ENCODE peak calls at places on chromosomes 6 and 20, in ten cellular contexts. L, Z, Q, S, E, C, Y, U, B and F are unnamed samples.

GRCh38 chr20:49676581-49677291 is 36.9 kb downstream of the B4GALT5 start:
- DNase-seq in Z (no peak), Q (peak), E (peak), L (peak), C (no peak), U (no peak), B (no peak), S (peak), Y (no peak), F (no peak)

GRCh38 chr6:89161326-89162046 is 15.6 kb downstream of the PM20D2 start:
- DNase-seq in C (no peak), U (no peak), Z (no peak), Q (no peak), S (no peak), Y (no peak), B (no peak), L (no peak), E (no peak), F (no peak)

GRCh38 chr6:142761756-142762155 is 183.2 kb downstream of the HIVEP2 start:
- DNase-seq in Z (no peak), L (no peak), S (no peak), U (no peak), B (no peak), E (no peak), Q (no peak), Y (no peak), C (no peak), F (no peak)

GRCh38 chr20:58640446-58640845 is 10.6 kb upstream of the STX16 start:
- DNase-seq in E (no peak), U (no peak), Y (no peak), B (no peak), S (no peak), Z (no peak), L (no peak), Q (no peak), C (no peak), F (peak)

GRCh38 chr6:79586548-79586947 is 44.6 kb upstream of the SH3BGRL2 start:
- DNase-seq in Y (no peak), L (peak), C (no peak), E (peak), Z (no peak), S (no peak), U (peak), B (no peak), Q (no peak), F (no peak)

GRCh38 chr20:44083220-44083933 is 103.6 kb downstream of the JPH2 start:
- DNase-seq in C (no peak), S (no peak), Y (no peak), L (no peak), E (no peak), Q (no peak), B (no peak), Z (no peak), U (peak), F (no peak)

GRCh38 chr20:43893930-43894329 is 20.7 kb upstream of the TOX2 start:
- DNase-seq in U (no peak), Z (no peak), B (no peak), C (no peak), E (no peak), L (no peak), S (no peak), Q (no peak), Y (no peak), F (no peak)

GRCh38 chr6:45746046-45746445 is 269.6 kb downstream of the CLIC5 start:
- DNase-seq in C (no peak), Z (no peak), B (no peak), S (no peak), E (no peak), Q (no peak), U (no peak), Y (no peak), L (no peak), F (no peak)

GRCh38 chr6:125558451-125558850 is 191.0 kb upstream of the HEY2 start:
- DNase-seq in U (no peak), L (no peak), Z (no peak), B (no peak), Y (no peak), S (no peak), C (no peak), E (no peak), Q (no peak), F (no peak)

GRCh38 chr20:19929749-19930148 is 87.4 kb upstream of the NAA20 start:
- DNase-seq in L (no peak), E (no peak), Y (no peak), S (no peak), B (no peak), Q (no peak), C (no peak), U (no peak), Z (no peak), F (no peak)

GRCh38 chr6:142380626-142381025 is 78.8 kb downstream of the ADGRG6 start:
- DNase-seq in B (no peak), E (no peak), Q (no peak), Z (no peak), U (no peak), C (no peak), Y (no peak), S (no peak), L (peak), F (no peak)

GRCh38 chr20:61743606-61744005 is 322.1 kb downstream of the TAF4 start:
- DNase-seq in Z (no peak), S (no peak), C (no peak), U (no peak), B (no peak), E (no peak), Y (no peak), Q (no peak), L (no peak), F (no peak)

GRCh38 chr6:157317129-157317814 is 6.0 kb downstream of the TMEM242 start:
- DNase-seq in U (no peak), B (peak), S (peak), Q (peak), E (peak), Y (no peak), C (peak), Z (peak), L (peak), F (peak)

GRCh38 chr6:146890644-146891434 is 292.1 kb downstream of the ADGB start:
- DNase-seq in B (no peak), U (no peak), S (no peak), L (no peak), Q (no peak), Y (no peak), Z (no peak), C (no peak), E (no peak), F (no peak)

GRCh38 chr20:32522775-32523612 is 62.1 kb downstream of the NOL4L start:
- DNase-seq in U (peak), C (no peak), Q (no peak), Y (no peak), Z (no peak), E (peak), S (no peak), B (no peak), L (no peak), F (no peak)

GRCh38 chr6:125155344-125155743 is 1.8 kb downstream of the TPD52L1 start:
- DNase-seq in B (no peak), U (no peak), Z (no peak), C (no peak), L (no peak), Y (no peak), S (no peak), Q (no peak), E (no peak), F (no peak)

DNA sequence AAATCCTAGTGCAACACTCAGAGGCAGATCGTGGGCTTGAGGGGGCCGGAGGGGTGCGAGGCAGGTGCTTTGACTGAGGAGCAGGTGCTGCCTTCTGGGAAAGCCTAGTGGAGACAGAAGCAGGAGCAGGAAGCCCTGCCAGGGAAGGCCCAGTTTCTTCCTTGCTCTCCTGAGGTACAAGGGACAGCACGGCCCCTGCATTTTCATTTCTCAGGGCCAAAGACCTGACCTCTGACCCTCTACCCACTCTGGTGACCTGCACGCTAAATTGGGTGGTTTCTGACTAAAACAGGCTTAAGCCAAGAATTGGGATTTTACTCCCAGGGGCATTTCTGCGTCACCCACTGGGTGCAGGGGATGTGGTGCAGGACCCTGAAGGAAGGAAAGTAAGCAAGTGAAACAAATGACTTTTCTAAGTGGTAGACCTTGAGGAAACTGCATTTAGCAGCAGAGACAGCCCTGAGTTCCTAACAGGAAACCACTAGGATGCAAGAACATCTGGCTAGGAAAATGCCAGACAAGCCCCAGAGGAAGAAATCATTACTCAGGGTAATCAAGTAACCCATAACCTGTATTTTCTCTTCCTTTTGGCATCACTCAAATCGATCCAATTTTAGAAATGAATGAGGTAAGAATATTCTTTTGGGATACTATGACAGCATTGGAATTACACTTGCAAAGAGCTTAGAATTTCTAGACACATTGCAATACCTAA is 141.7 kb downstream of the CD164 start:
- DNase-seq in Y (no peak), L (no peak), U (no peak), S (no peak), C (no peak), Z (no peak), E (no peak), Q (no peak), B (no peak), F (no peak)
- TF ChIP-seq EP300 in Y (no peak), L (no peak), U (no peak), S (no peak), C (no peak), Z (no peak), E (no peak), Q (no peak), B (no peak), F (no peak)

DNA sequence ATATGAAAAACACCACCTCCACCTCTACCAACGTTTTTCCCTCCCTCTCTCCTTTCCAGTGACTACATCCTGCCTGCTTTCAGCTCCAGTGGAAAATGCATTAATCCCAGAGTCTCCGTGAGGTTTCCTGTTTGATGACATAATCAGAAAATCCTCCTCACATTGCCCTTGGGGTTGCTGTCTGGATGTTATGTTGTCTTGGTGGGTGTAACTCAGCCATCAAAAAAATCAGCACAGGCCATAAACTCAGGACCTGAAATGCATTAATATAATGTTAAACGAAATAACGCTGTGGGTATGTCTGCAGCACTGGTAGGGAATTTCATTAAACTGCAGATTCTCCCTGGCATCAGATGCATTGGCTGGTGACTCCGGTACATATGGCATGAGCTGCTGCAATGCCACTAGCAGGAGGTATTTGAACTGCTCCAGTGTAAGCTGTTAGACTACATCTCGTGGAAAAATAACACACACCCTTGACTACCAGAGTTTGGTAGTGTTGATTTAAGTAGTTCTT is 297.8 kb downstream of the PRL start:
- DNase-seq in E (no peak), S (no peak), Y (no peak), C (no peak), Z (no peak), U (peak), Q (no peak), L (no peak), B (no peak), F (no peak)
- TF ChIP-seq EP300 in E (no peak), S (no peak), Y (no peak), C (no peak), Z (no peak), U (peak), Q (no peak), L (no peak), B (no peak), F (no peak)

DNA sequence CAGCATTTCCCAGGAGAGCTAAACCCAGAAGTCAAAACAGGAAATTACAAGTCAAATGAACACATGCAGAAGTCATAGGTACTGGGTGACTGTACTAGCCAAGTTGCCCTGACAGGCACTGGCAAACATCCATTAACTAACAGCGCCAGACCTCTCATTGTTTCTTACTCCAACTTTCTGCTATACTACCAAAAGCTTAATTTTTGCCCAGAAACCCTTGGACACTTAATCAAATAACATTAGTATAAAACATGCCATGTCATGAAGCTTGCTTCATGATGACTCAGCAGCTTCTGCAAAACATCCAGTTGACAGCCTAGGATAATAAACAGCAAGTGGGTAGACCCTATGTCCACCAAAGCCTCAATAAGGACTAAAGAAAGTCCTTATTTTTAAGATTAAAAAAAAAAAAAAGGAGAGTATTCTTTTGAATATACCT is 3.5 kb downstream of the NUP153 start:
- DNase-seq in C (no peak), S (no peak), B (no peak), E (peak), U (no peak), Z (no peak), Q (no peak), L (peak), Y (no peak), F (no peak)
- TF ChIP-seq EP300 in C (no peak), S (no peak), B (no peak), E (no peak), U (peak), Z (no peak), Q (no peak), L (no peak), Y (no peak), F (no peak)

GRCh38 chr6:154974485-154975149 is 20.5 kb upstream of the TIAM2 start:
- DNase-seq in B (no peak), L (no peak), Z (no peak), U (no peak), S (no peak), C (no peak), Y (peak), Q (no peak), E (no peak), F (no peak)
- TF ChIP-seq EP300 in B (no peak), L (no peak), Z (no peak), U (no peak), S (no peak), C (no peak), Y (no peak), Q (no peak), E (no peak), F (no peak)

GRCh38 chr6:99132026-99132425 is 184.3 kb upstream of the FBXL4 start:
- DNase-seq in Q (no peak), S (no peak), C (no peak), U (no peak), B (no peak), Y (no peak), L (no peak), Z (no peak), E (no peak), F (no peak)
- TF ChIP-seq EP300 in Q (no peak), S (no peak), C (no peak), U (no peak), B (no peak), Y (no peak), L (no peak), Z (no peak), E (no peak), F (no peak)

GRCh38 chr6:37603284-37603683 is 94.4 kb downstream of the MDGA1 start:
- DNase-seq in S (no peak), C (no peak), Y (no peak), E (no peak), Q (no peak), U (no peak), B (no peak), Z (no peak), L (no peak), F (no peak)

GRCh38 chr6:37611516-37611915 is 86.2 kb downstream of the MDGA1 start:
- DNase-seq in U (no peak), Z (no peak), L (no peak), E (no peak), S (no peak), C (no peak), Y (no peak), B (no peak), Q (no peak), F (no peak)

GRCh38 chr6:37608587-37608986 is 89.1 kb downstream of the MDGA1 start:
- DNase-seq in Q (no peak), U (no peak), B (no peak), S (no peak), L (no peak), Y (no peak), Z (no peak), E (no peak), C (no peak), F (peak)

GRCh38 chr6:37612475-37612874 is 85.2 kb downstream of the MDGA1 start:
- DNase-seq in Y (no peak), Z (no peak), B (no peak), Q (no peak), S (no peak), U (no peak), E (no peak), C (no peak), L (no peak), F (peak)

DNA sequence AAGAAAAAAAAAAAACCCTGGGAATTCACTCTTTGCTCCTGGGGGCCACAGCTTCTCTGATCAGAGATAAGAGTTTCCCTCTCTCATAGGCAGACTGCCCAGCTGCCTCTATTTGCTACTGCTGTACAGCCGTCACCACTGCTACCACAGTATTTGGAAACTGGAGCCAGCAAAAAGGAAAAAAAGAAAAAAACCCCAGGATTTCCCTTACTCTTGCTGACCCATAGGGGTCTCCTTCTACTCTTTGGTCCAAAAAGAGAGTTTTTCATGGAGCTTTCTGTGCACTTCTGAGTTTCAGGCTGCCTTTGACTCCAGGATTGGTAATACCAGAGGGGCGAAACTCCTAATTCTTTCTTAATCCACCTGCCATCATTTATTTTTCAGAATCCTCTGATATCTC is 89.7 kb downstream of the MDGA1 start:
- DNase-seq in Q (no peak), Z (no peak), Y (no peak), S (no peak), E (peak), L (no peak), U (peak), B (no peak), C (no peak), F (no peak)
- TF ChIP-seq EP300 in Q (no peak), Z (no peak), Y (no peak), S (no peak), E (no peak), L (no peak), U (no peak), B (no peak), C (no peak), F (no peak)

GRCh38 chr6:158564243-158565121 is 4.6 kb downstream of the TMEM181 start:
- DNase-seq in S (no peak), B (no peak), Q (peak), Y (no peak), U (no peak), C (no peak), E (no peak), Z (no peak), L (no peak), F (no peak)
- TF ChIP-seq EP300 in S (no peak), B (no peak), Q (no peak), Y (no peak), U (no peak), C (no peak), E (no peak), Z (no peak), L (no peak), F (no peak)

DNA sequence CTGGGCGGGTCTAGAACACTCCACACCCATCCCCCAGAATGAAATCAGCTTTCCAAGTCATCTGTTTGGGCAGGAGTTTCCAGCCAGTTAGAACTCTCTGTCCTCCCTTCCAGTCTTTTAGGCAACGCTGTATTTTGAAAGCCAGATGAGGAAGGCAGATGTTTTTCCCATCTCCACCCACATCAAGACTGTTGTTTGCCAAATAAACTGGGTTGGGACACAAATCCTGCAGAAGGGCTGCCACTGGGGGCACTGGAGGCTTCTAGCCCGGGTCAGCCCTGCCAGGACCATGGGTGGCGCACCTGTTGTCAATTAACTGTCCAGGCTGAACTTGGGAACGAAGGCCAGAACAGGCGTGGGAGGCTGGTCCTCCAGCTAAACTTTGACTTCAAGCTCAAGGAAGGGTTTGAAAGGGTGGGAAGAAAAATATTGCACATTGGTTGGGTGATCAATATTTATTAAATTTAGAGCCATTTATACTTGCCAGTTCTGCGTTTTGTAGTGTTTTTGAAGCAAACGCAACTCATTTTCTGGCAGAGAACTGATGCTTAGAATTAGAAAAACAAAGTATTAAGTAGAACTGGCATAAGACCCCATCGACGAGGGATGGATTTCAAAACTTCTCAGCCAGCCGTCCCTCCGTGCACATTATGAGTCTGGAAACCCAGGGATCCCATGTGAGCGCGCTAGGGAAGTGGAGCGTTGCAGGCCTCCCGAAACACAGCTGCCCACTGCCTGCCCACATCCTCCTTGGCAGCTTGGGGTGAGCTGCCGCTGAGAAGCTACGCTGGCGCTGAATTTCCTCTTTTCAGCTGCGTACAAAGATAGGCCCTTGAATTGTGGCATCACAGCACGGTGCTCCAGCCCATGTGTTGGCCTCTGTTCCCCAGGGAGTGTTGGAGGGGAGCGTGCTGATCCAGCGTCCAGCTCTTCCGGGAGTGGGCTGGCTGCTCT is 297.4 kb downstream of the QKI start:
- DNase-seq in Z (peak), Q (peak), L (no peak), S (no peak), C (peak), U (peak), E (peak), Y (no peak), B (peak), F (peak)
- TF ChIP-seq EP300 in Z (peak), Q (no peak), L (no peak), S (no peak), C (peak), U (no peak), E (no peak), Y (no peak), B (no peak), F (no peak)

GRCh38 chr6:32255212-32256153 is 31.6 kb upstream of the NOTCH4 start:
- DNase-seq in Q (peak), E (peak), Z (peak), S (peak), U (peak), C (peak), L (peak), Y (peak), B (peak), F (peak)
- TF ChIP-seq EP300 in Q (no peak), E (no peak), Z (no peak), S (no peak), U (no peak), C (no peak), L (no peak), Y (no peak), B (no peak), F (no peak)